ENCODE peak calls at places on chromosomes 4 and X, in ten cellular contexts. T is sigmoid colon, M is endothelial cell of umbilical vein, E is suprapubic skin, B is HL-60, A is transverse colon, C is SK-N-MC, V is stomach, Y is GM12878, U is spleen. R is an unnamed sample.

GRCh38 chr4:16860506-16860905 is 37.9 kb downstream of the LDB2 start:
- DNase-seq in T (no peak), M (peak; percentile 85), E (no peak), B (no peak), A (no peak), C (no peak), V (no peak), Y (no peak), U (no peak), R (no peak)

GRCh38 chr4:14871676-14872430 is 130.4 kb upstream of the CPEB2 start:
- DNase-seq in T (no peak), M (peak; percentile 6), E (no peak), B (no peak), A (peak; percentile 27), C (no peak), V (peak; percentile 61), Y (no peak), U (no peak), R (no peak)

GRCh38 chr4:129978315-129978714 is 882.4 kb downstream of the C4orf33 start:
- DNase-seq in T (no peak), M (no peak), E (no peak), B (no peak), A (no peak), C (no peak), V (no peak), Y (no peak), U (no peak), R (no peak)

GRCh38 chrX:107968623-107969022 is 13.5 kb downstream of the TEX13B start:
- DNase-seq in T (no peak), M (no peak), E (no peak), B (no peak), A (no peak), C (no peak), V (no peak), Y (no peak), U (no peak), R (no peak)

GRCh38 chrX:38796926-38797325 is 4.3 kb upstream of the MID1IP1 start:
- DNase-seq in T (no peak), M (no peak), E (no peak), B (no peak), A (no peak), C (no peak), V (no peak), Y (no peak), U (no peak), R (no peak)

GRCh38 chr4:8756816-8757215 is 114.8 kb downstream of the HMX1 start:
- DNase-seq in T (peak; percentile 39), M (no peak), E (peak; percentile 56), B (no peak), A (no peak), C (no peak), V (no peak), Y (no peak), U (peak; percentile 31), R (no peak)

GRCh38 chr4:65880594-65880993 is 210.3 kb upstream of the EPHA5 start:
- DNase-seq in T (no peak), M (no peak), E (no peak), B (no peak), A (no peak), C (no peak), V (no peak), Y (no peak), U (no peak), R (no peak)

GRCh38 chr4:184265566-184266351 is 48.1 kb upstream of the ENPP6 start:
- DNase-seq in T (no peak), M (peak; percentile 55), E (no peak), B (no peak), A (peak; percentile 49), C (no peak), V (no peak), Y (no peak), U (no peak), R (no peak)

GRCh38 chrX:40465735-40466551 is 114.8 kb upstream of the ATP6AP2 start:
- DNase-seq in T (no peak), M (no peak), E (no peak), B (no peak), A (no peak), C (no peak), V (no peak), Y (no peak), U (no peak), R (no peak)

GRCh38 chr4:83285022-83285387 is 407 bp upstream of the COQ2 start:
- DNase-seq in T (no peak), M (peak; percentile 74), E (no peak), B (peak; percentile 66), A (no peak), C (no peak), V (no peak), Y (no peak), U (no peak), R (no peak)

DNA sequence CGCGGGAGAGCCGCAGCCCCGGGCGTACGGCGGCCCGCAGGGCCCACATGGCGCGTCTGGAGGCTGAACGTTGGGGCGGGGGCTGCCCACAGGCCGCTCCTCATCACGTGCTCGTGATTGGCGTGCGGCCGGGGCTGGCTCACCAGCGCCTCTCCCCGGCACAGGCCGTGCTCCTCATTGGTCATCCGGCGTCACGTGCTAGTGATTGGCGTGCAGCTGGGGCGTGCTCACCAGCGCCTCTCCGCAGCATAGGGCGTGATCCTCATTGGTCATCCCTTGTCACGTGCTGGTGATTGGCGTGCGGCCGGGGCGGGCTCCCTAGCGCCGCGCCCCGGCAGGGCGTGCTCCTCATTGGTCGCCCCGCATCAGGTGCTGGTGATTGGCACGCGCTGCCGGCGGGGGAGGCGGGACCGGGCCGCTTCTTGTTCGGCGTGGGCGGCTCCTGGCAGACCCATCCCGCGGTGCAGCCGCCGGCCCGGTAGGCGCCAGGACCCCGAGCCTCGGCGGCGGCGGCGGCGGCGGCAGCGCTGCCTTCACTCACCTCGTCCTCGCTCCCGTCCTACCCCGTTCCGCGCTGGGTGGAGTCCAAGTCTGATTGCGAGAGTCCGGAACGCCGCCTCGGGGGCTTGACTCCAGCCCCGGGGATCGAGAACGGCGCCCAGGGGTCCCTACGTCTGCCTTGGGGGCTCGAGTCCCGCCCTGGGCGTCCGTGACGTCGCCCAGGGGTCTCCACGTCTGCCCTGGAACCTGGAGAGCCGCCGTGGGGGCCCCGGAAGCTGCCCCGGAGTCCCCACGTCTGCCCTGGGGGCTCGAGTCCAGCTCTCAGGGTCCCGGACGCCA is at the start of gene GTPBP6:
- DNase-seq in T (peak; percentile 100), M (peak; percentile 100), E (peak; percentile 100), B (peak; percentile 91), A (peak; percentile 100), C (peak; percentile 97), V (peak; percentile 99), Y (peak; percentile 99), U (peak; percentile 100), R (peak; percentile 90)
- TF ChIP-seq POLR2AphosphoS5 in T (peak; percentile 63), M (peak; percentile 78), E (peak; percentile 15), B (peak; percentile 13), A (peak; percentile 65), C (peak; percentile 64), V (peak; percentile 83), Y (peak; percentile 86), U (peak; percentile 89), R (peak; percentile 77)

DNA sequence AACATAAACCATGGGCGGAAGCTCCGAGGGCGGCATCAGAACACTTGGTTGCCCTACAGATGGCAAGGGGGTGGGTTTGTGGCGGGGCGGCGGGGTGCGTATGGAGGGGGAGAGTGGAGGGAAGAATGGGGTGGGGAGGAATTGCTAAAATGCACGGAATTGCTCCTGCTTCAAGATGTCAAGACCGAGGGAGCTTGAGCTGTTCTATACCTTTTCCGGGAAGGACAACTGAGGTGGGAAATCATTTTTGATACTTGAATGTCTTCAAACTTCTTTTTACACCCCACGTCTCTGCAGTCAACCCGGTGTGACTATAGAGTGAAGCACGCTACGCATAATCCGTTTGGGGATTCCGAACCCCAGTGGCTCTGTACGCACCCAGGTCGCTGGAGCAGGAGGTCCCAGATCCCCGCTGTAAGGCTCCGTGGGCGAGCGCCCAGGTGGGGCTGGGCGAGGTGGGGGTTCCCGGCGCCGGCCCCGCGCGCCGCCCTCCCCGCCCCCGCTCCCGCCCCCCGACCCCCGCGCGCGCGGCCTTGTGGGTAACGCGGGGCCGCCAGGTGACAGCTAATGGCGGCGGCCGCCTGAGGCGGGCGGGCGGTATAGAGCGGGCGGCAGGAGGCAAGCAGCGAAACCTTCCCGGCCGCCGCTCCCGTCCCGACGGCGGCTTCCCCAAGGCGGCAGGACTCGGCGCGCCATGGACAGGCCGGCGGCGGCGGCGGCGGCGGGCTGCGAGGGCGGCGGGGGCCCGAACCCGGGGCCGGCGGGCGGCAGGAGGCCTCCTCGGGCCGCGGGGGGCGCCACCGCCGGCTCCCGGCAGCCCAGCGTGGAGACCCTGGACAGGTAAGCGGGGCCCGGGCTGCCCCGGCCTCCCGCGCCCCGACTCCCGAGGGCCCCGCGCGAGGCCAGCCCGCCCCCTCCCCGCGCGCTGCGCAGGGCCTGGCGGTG is at the start of gene MTMR1:
- DNase-seq in T (peak; percentile 67), M (peak; percentile 6), E (peak; percentile 69), B (no peak), A (peak; percentile 42), C (no peak), V (peak; percentile 44), Y (no peak), U (peak; percentile 89), R (peak; percentile 43)
- TF ChIP-seq POLR2AphosphoS5 in T (peak; percentile 27), M (no peak), E (no peak), B (no peak), A (no peak), C (peak; percentile 21), V (no peak), Y (peak; percentile 44), U (peak; percentile 29), R (no peak)

DNA sequence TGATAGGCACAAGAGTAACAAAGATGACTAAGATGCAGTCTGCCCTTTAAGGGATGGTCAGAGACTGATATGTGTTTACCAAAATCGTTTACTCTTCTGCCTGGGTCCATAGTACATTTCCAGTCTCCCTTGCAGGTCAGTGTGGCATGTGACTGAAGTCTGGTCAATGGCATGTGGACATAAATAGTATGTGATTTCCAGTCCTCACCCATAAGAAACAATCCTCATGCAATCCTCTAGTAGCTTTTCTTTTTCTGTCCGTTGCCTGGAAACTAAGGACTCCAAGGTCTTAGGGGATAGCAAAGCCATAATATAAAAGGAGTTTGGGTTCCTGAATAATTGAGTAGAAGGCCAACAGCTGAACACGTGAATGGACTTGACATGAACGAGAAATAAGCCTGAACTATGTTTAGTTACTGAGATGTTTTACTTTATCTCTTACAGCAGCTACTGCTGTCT is 1.1 kb downstream of the SLC9B2 start:
- DNase-seq in T (no peak), M (peak; percentile 55), E (no peak), B (no peak), A (no peak), C (no peak), V (no peak), Y (no peak), U (no peak), R (no peak)
- TF ChIP-seq POLR2AphosphoS5 in T (no peak), M (no peak), E (no peak), B (no peak), A (no peak), C (no peak), V (no peak), Y (no peak), U (no peak), R (no peak)

DNA sequence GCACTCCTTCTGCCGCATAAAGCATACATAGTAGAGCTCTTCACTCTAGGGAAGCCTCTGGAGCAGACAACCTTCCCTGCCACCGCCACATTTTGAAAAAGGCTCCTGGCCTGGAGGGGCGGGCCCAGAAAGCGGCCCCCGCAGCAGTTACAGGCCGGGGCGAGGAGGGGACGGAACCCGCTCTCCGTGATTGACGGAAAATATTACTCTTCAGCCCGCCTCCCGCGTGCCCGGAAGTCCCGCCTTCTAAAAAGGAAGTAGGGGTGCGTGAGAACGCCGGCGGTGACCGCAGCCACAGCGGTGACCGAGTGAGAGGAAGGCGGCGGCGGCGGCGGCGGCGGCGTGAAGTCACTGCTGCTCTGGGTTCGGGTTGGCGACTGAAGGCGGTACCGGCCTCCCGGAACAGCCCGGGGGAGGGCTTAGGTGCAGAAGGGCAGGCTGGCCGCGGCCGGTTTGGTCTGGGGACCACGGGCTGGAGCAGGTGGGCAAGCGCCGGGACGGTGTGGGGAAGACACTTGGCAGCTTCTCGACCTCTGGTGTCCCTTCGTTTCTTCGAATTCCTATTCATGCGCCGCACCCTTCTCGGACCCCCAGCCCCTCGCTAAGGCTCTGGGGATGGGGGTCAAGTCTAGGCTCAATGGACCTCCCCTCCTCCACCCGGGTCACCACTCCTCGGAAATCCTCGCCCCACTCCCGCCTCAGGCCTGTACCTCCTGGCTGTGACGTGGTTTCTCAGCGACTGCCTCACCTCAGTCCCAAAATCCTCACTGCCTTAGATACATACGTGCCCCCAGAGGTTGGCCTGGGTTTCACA is at the start of gene HCCS:
- DNase-seq in T (peak; percentile 93), M (peak; percentile 86), E (peak; percentile 89), B (peak; percentile 50), A (peak; percentile 87), C (no peak), V (peak; percentile 85), Y (peak; percentile 46), U (peak; percentile 94), R (peak; percentile 39)
- TF ChIP-seq POLR2AphosphoS5 in T (peak; percentile 75), M (peak; percentile 21), E (peak; percentile 62), B (peak; percentile 81), A (peak; percentile 96), C (peak; percentile 75), V (peak; percentile 94), Y (peak; percentile 71), U (peak; percentile 97), R (peak; percentile 75)

R was measured in GM12891.